ENCODE peak calls at places on chromosomes 16 and 17, in six cellular contexts. One of them, this sample, is unnamed.

GRCh38 chr17:18225562-18226283 is at the start of gene LLGL1:
- DNase-seq in effector memory CD4-positive, alpha-beta T cell: no peak
- DNase-seq in pancreas: no peak
- DNase-seq in choroid plexus epithelial cell: peak
- DNase-seq in Peyer's patch: no peak
- DNase-seq in upper lobe of right lung: peak
- DNase-seq in this sample: no peak

GRCh38 chr17:73794336-73794735 is 150.1 kb upstream of the SDK2 start:
- DNase-seq in effector memory CD4-positive, alpha-beta T cell: no peak
- DNase-seq in pancreas: no peak
- DNase-seq in choroid plexus epithelial cell: no peak
- DNase-seq in Peyer's patch: no peak
- DNase-seq in upper lobe of right lung: no peak
- DNase-seq in this sample: no peak

GRCh38 chr16:20821682-20822081 is 15.4 kb downstream of the REXO5 start:
- DNase-seq in effector memory CD4-positive, alpha-beta T cell: no peak
- DNase-seq in pancreas: no peak
- DNase-seq in choroid plexus epithelial cell: no peak
- DNase-seq in Peyer's patch: no peak
- DNase-seq in upper lobe of right lung: no peak
- DNase-seq in this sample: no peak

GRCh38 chr16:9225527-9226316 is 134.3 kb downstream of the HAPSTR1 start:
- DNase-seq in effector memory CD4-positive, alpha-beta T cell: no peak
- DNase-seq in pancreas: no peak
- DNase-seq in choroid plexus epithelial cell: no peak
- DNase-seq in Peyer's patch: no peak
- DNase-seq in upper lobe of right lung: no peak
- DNase-seq in this sample: peak

GRCh38 chr17:57536289-57536688 is 208.8 kb downstream of the CCDC182 start:
- DNase-seq in effector memory CD4-positive, alpha-beta T cell: no peak
- DNase-seq in pancreas: no peak
- DNase-seq in choroid plexus epithelial cell: no peak
- DNase-seq in Peyer's patch: no peak
- DNase-seq in upper lobe of right lung: no peak
- DNase-seq in this sample: no peak

GRCh38 chr17:76772842-76773521 is 35.1 kb downstream of the MFSD11 start:
- DNase-seq in effector memory CD4-positive, alpha-beta T cell: peak
- DNase-seq in pancreas: no peak
- DNase-seq in choroid plexus epithelial cell: peak
- DNase-seq in Peyer's patch: no peak
- DNase-seq in upper lobe of right lung: no peak
- DNase-seq in this sample: peak

GRCh38 chr17:57316361-57316760 is 60.0 kb downstream of the MSI2 start:
- DNase-seq in effector memory CD4-positive, alpha-beta T cell: no peak
- DNase-seq in pancreas: no peak
- DNase-seq in choroid plexus epithelial cell: no peak
- DNase-seq in Peyer's patch: no peak
- DNase-seq in upper lobe of right lung: no peak
- DNase-seq in this sample: no peak

GRCh38 chr17:81926451-81927144 is 937 bp downstream of the MAFG start:
- DNase-seq in effector memory CD4-positive, alpha-beta T cell: peak
- DNase-seq in pancreas: peak
- DNase-seq in choroid plexus epithelial cell: peak
- DNase-seq in Peyer's patch: peak
- DNase-seq in upper lobe of right lung: peak
- DNase-seq in this sample: peak

GRCh38 chr16:22313141-22313781 is 16.1 kb downstream of the POLR3E start:
- DNase-seq in effector memory CD4-positive, alpha-beta T cell: no peak
- DNase-seq in pancreas: no peak
- DNase-seq in choroid plexus epithelial cell: no peak
- DNase-seq in Peyer's patch: peak
- DNase-seq in upper lobe of right lung: no peak
- DNase-seq in this sample: no peak

GRCh38 chr17:3905017-3905486 is 11.2 kb downstream of the P2RX1 start:
- DNase-seq in effector memory CD4-positive, alpha-beta T cell: no peak
- DNase-seq in pancreas: peak
- DNase-seq in choroid plexus epithelial cell: no peak
- DNase-seq in Peyer's patch: peak
- DNase-seq in upper lobe of right lung: no peak
- DNase-seq in this sample: no peak

GRCh38 chr17:40422990-40423611 is 5.4 kb upstream of the TOP2A start:
- DNase-seq in effector memory CD4-positive, alpha-beta T cell: no peak
- DNase-seq in pancreas: no peak
- DNase-seq in choroid plexus epithelial cell: no peak
- DNase-seq in Peyer's patch: no peak
- DNase-seq in upper lobe of right lung: peak
- DNase-seq in this sample: no peak

GRCh38 chr17:17924857-17925250 is 47.3 kb downstream of the TOM1L2 start:
- DNase-seq in effector memory CD4-positive, alpha-beta T cell: no peak
- DNase-seq in pancreas: no peak
- DNase-seq in choroid plexus epithelial cell: no peak
- DNase-seq in Peyer's patch: no peak
- DNase-seq in upper lobe of right lung: no peak
- DNase-seq in this sample: no peak

GRCh38 chr17:29608986-29609385 is 13.7 kb downstream of the CORO6 start:
- DNase-seq in effector memory CD4-positive, alpha-beta T cell: no peak
- DNase-seq in pancreas: no peak
- DNase-seq in choroid plexus epithelial cell: no peak
- DNase-seq in Peyer's patch: no peak
- DNase-seq in upper lobe of right lung: peak
- DNase-seq in this sample: no peak

GRCh38 chr17:64775701-64776570 is 113.8 kb upstream of the SMURF2 start:
- DNase-seq in effector memory CD4-positive, alpha-beta T cell: no peak
- DNase-seq in pancreas: no peak
- DNase-seq in choroid plexus epithelial cell: no peak
- DNase-seq in Peyer's patch: no peak
- DNase-seq in upper lobe of right lung: no peak
- DNase-seq in this sample: no peak

GRCh38 chr17:36183001-36183810 is 6.8 kb upstream of the TBC1D3B start:
- DNase-seq in effector memory CD4-positive, alpha-beta T cell: no peak
- DNase-seq in pancreas: peak
- DNase-seq in choroid plexus epithelial cell: peak
- DNase-seq in Peyer's patch: peak
- DNase-seq in upper lobe of right lung: peak
- DNase-seq in this sample: no peak

GRCh38 chr16:68069511-68070248 is 15.5 kb upstream of the NFATC3 start:
- DNase-seq in effector memory CD4-positive, alpha-beta T cell: no peak
- DNase-seq in pancreas: peak
- DNase-seq in choroid plexus epithelial cell: no peak
- DNase-seq in Peyer's patch: no peak
- DNase-seq in upper lobe of right lung: peak
- DNase-seq in this sample: peak

GRCh38 chr17:39753514-39754160 is 15.9 kb downstream of the GRB7 start:
- DNase-seq in effector memory CD4-positive, alpha-beta T cell: peak
- DNase-seq in pancreas: no peak
- DNase-seq in choroid plexus epithelial cell: no peak
- DNase-seq in Peyer's patch: peak
- DNase-seq in upper lobe of right lung: no peak
- DNase-seq in this sample: no peak

GRCh38 chr17:77738666-77739531 is 219.6 kb upstream of the TNRC6C start:
- DNase-seq in effector memory CD4-positive, alpha-beta T cell: no peak
- DNase-seq in pancreas: no peak
- DNase-seq in choroid plexus epithelial cell: no peak
- DNase-seq in Peyer's patch: no peak
- DNase-seq in upper lobe of right lung: peak
- DNase-seq in this sample: no peak

GRCh38 chr17:17782425-17783120 is 54.2 kb downstream of the SREBF1 start:
- DNase-seq in effector memory CD4-positive, alpha-beta T cell: no peak
- DNase-seq in pancreas: no peak
- DNase-seq in choroid plexus epithelial cell: no peak
- DNase-seq in Peyer's patch: no peak
- DNase-seq in upper lobe of right lung: no peak
- DNase-seq in this sample: no peak

GRCh38 chr17:978110-979093 is 1.2 kb downstream of the NXN start:
- DNase-seq in effector memory CD4-positive, alpha-beta T cell: no peak
- DNase-seq in pancreas: peak
- DNase-seq in choroid plexus epithelial cell: no peak
- DNase-seq in Peyer's patch: no peak
- DNase-seq in upper lobe of right lung: peak
- DNase-seq in this sample: no peak
- H3K4me3 ChIP-seq in effector memory CD4-positive, alpha-beta T cell: peak
- H3K4me3 ChIP-seq in pancreas: peak
- H3K4me3 ChIP-seq in choroid plexus epithelial cell: peak
- H3K4me3 ChIP-seq in Peyer's patch: peak
- H3K4me3 ChIP-seq in upper lobe of right lung: peak
- H3K4me3 ChIP-seq in this sample: peak

GRCh38 chr16:50275428-50276127 is 9.2 kb downstream of the ADCY7 start:
- DNase-seq in effector memory CD4-positive, alpha-beta T cell: no peak
- DNase-seq in pancreas: no peak
- DNase-seq in choroid plexus epithelial cell: no peak
- DNase-seq in Peyer's patch: no peak
- DNase-seq in upper lobe of right lung: peak
- DNase-seq in this sample: no peak

GRCh38 chr16:50273382-50273690 is 7.0 kb downstream of the ADCY7 start:
- DNase-seq in effector memory CD4-positive, alpha-beta T cell: no peak
- DNase-seq in pancreas: no peak
- DNase-seq in choroid plexus epithelial cell: no peak
- DNase-seq in Peyer's patch: no peak
- DNase-seq in upper lobe of right lung: no peak
- DNase-seq in this sample: no peak

GRCh38 chr16:50276128-50276444 is 9.7 kb downstream of the ADCY7 start:
- DNase-seq in effector memory CD4-positive, alpha-beta T cell: no peak
- DNase-seq in pancreas: no peak
- DNase-seq in choroid plexus epithelial cell: no peak
- DNase-seq in Peyer's patch: no peak
- DNase-seq in upper lobe of right lung: peak
- DNase-seq in this sample: no peak

GRCh38 chr16:50273888-50274770 is 7.8 kb downstream of the ADCY7 start:
- DNase-seq in effector memory CD4-positive, alpha-beta T cell: peak
- DNase-seq in pancreas: no peak
- DNase-seq in choroid plexus epithelial cell: no peak
- DNase-seq in Peyer's patch: peak
- DNase-seq in upper lobe of right lung: peak
- DNase-seq in this sample: peak

GRCh38 chr16:50274771-50275415 is 8.5 kb downstream of the ADCY7 start:
- DNase-seq in effector memory CD4-positive, alpha-beta T cell: no peak
- DNase-seq in pancreas: no peak
- DNase-seq in choroid plexus epithelial cell: no peak
- DNase-seq in Peyer's patch: no peak
- DNase-seq in upper lobe of right lung: peak
- DNase-seq in this sample: no peak
- H3K4me3 ChIP-seq in effector memory CD4-positive, alpha-beta T cell: peak
- H3K4me3 ChIP-seq in pancreas: no peak
- H3K4me3 ChIP-seq in choroid plexus epithelial cell: no peak
- H3K4me3 ChIP-seq in Peyer's patch: peak
- H3K4me3 ChIP-seq in upper lobe of right lung: peak
- H3K4me3 ChIP-seq in this sample: peak

GRCh38 chr16:62036101-62036806 is at the start of gene CDH8:
- DNase-seq in effector memory CD4-positive, alpha-beta T cell: no peak
- DNase-seq in pancreas: no peak
- DNase-seq in choroid plexus epithelial cell: no peak
- DNase-seq in Peyer's patch: no peak
- DNase-seq in upper lobe of right lung: peak
- DNase-seq in this sample: no peak

GRCh38 chr16:62034236-62035114 is 1.8 kb downstream of the CDH8 start:
- DNase-seq in effector memory CD4-positive, alpha-beta T cell: no peak
- DNase-seq in pancreas: no peak
- DNase-seq in choroid plexus epithelial cell: no peak
- DNase-seq in Peyer's patch: no peak
- DNase-seq in upper lobe of right lung: no peak
- DNase-seq in this sample: no peak

GRCh38 chr16:62036807-62037135 is 533 bp upstream of the CDH8 start:
- DNase-seq in effector memory CD4-positive, alpha-beta T cell: no peak
- DNase-seq in pancreas: no peak
- DNase-seq in choroid plexus epithelial cell: no peak
- DNase-seq in Peyer's patch: no peak
- DNase-seq in upper lobe of right lung: no peak
- DNase-seq in this sample: no peak

GRCh38 chr16:62033065-62033464 is 3.2 kb downstream of the CDH8 start:
- DNase-seq in effector memory CD4-positive, alpha-beta T cell: no peak
- DNase-seq in pancreas: no peak
- DNase-seq in choroid plexus epithelial cell: no peak
- DNase-seq in Peyer's patch: no peak
- DNase-seq in upper lobe of right lung: no peak
- DNase-seq in this sample: no peak

DNA sequence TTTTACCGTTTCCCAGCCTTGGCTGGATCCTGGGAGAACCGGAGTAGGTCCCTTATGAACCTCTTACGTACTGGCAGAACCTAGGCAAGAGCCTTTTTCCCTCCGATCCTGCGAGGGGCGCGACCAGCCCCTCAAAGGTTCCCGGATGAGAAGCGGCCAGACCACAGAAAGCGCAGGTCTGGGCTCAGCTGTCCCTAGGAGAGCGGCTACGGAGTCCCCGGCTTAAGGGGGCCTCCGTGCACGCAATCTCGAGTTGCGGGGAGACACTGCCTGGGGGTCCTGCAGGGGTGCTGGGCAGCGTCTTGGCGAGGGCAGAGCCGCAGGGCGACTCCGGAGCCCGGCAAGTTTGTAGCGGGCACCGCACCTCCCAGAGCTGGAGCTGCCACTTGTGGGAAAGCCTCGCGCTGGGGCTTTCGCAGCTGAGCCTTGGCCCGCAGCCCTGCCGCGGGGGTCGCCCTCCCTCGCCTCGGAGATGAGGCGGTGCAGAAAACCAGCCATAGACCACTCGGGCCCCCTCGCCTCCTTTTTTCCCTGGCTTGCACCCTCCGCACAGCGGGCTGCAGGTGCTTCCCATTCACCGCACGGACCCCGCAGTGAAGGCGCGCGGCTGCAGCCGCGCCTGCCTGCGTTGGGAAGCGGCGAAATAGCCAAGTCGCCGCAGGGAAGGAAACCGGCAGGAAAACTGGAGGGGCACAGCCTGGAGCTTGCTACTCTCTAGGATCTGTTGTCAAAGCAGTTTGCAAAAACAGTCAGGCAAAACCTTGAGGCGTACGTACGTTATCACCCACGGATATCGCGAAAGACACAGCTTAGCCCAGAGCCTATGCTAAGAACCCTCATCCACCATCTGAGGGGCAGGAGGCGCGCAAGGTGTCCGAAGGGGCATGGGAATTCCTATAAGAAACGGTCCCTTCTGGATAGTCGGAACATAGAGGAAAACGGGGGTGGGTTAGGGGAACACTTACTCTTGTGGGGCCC is 834 bp downstream of the CDH8 start:
- DNase-seq in effector memory CD4-positive, alpha-beta T cell: no peak
- DNase-seq in pancreas: no peak
- DNase-seq in choroid plexus epithelial cell: no peak
- DNase-seq in Peyer's patch: no peak
- DNase-seq in upper lobe of right lung: no peak
- DNase-seq in this sample: no peak
- H3K4me3 ChIP-seq in effector memory CD4-positive, alpha-beta T cell: no peak
- H3K4me3 ChIP-seq in pancreas: no peak
- H3K4me3 ChIP-seq in choroid plexus epithelial cell: no peak
- H3K4me3 ChIP-seq in Peyer's patch: peak
- H3K4me3 ChIP-seq in upper lobe of right lung: no peak
- H3K4me3 ChIP-seq in this sample: no peak

DNA sequence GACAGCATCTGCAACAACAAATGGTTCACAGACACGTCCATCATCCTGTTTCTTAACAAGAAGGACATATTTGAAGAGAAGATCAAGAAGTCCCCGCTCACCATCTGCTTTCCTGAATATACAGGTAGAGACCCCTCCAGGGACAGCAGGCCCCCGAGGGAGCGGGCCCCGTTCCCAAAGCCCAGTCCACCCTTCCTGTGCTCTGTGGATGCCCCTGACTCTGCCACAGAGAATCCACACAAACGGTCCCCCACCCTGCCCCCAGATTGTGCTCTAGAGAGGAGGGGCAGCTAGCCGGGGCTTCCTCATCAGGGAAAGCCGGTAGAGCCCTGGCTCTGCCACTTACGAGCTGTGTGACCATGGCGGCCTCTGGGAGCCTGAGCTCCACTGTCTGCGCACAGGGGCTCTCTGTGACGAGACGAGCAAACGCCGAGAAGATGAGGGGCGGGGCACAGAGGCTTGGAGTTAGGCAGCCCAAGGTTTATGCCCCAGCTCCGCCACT is 84.4 kb downstream of the AMFR start:
- DNase-seq in effector memory CD4-positive, alpha-beta T cell: no peak
- DNase-seq in pancreas: peak
- DNase-seq in choroid plexus epithelial cell: no peak
- DNase-seq in Peyer's patch: no peak
- DNase-seq in upper lobe of right lung: no peak
- DNase-seq in this sample: no peak
- H3K4me3 ChIP-seq in effector memory CD4-positive, alpha-beta T cell: no peak
- H3K4me3 ChIP-seq in pancreas: no peak
- H3K4me3 ChIP-seq in choroid plexus epithelial cell: no peak
- H3K4me3 ChIP-seq in Peyer's patch: no peak
- H3K4me3 ChIP-seq in upper lobe of right lung: no peak
- H3K4me3 ChIP-seq in this sample: no peak